ENCODE peak calls at places on chromosome 22, in nine cellular contexts. V is heart left ventricle; A is caudate nucleus; X is tibial nerve; U is adipocyte; C is uterus; E is C1 segment of cervical spinal cord; H is CD4-positive, alpha-beta T cell; Q is OCI-LY7. W is an unnamed sample.

GRCh38 chr22:46638601-46639431 is 18.6 kb downstream of the GRAMD4 start:
- DNase-seq in Q (no peak), X (no peak), V (peak; percentile 33), C (no peak), H (no peak), A (no peak), E (no peak), U (no peak), W (no peak)

GRCh38 chr22:26430600-26430999 is 1.5 kb downstream of the ASPHD2 start:
- DNase-seq in A (no peak), V (no peak), H (no peak), E (no peak), Q (no peak), U (no peak), C (no peak), X (no peak), W (no peak)

GRCh38 chr22:22928666-22929380 is 41.2 kb downstream of the IGLL5 start:
- DNase-seq in Q (peak; percentile 85), V (peak; percentile 63), X (no peak), A (no peak), U (peak; percentile 14), E (peak; percentile 7), C (no peak), H (peak; percentile 7), W (no peak)

GRCh38 chr22:44702479-44703219 is 645 bp downstream of the PRR5 start:
- DNase-seq in U (peak; percentile 85), C (no peak), V (no peak), H (peak; percentile 27), X (no peak), A (no peak), Q (no peak), E (no peak), W (peak; percentile 64)

GRCh38 chr22:19970479-19971275 is 29.1 kb upstream of the TXNRD2 start:
- DNase-seq in E (peak; percentile 44), C (peak; percentile 52), H (peak; percentile 76), X (peak; percentile 72), V (peak; percentile 89), Q (peak; percentile 68), U (peak; percentile 77), A (peak; percentile 48), W (peak; percentile 71)

GRCh38 chr22:33023119-33023827 is 34.9 kb downstream of the SYN3 start:
- DNase-seq in Q (no peak), V (no peak), X (no peak), E (no peak), A (no peak), H (no peak), C (no peak), U (no peak), W (no peak)

GRCh38 chr22:43345761-43346261 is 2.6 kb upstream of the SCUBE1 start:
- DNase-seq in H (no peak), U (no peak), E (no peak), C (no peak), A (no peak), X (no peak), Q (no peak), V (no peak), W (no peak)

GRCh38 chr22:29195964-29196666 is 9.6 kb upstream of the EMID1 start:
- DNase-seq in A (no peak), U (no peak), E (no peak), X (no peak), C (no peak), H (no peak), V (no peak), Q (no peak), W (no peak)

GRCh38 chr22:19886605-19887250 is 32.1 kb upstream of the GNB1L start:
- DNase-seq in H (no peak), C (peak; percentile 12), X (no peak), Q (peak; percentile 90), E (no peak), U (peak; percentile 47), V (peak; percentile 74), A (no peak), W (no peak)

GRCh38 chr22:42303304-42304020 is 33.0 kb upstream of the TCF20 start:
- DNase-seq in X (no peak), H (no peak), A (no peak), C (no peak), E (no peak), U (no peak), V (no peak), Q (no peak), W (no peak)

GRCh38 chr22:24768537-24769374 is 5.8 kb downstream of the PIWIL3 start:
- DNase-seq in C (peak; percentile 31), Q (peak; percentile 50), A (no peak), X (peak; percentile 76), U (peak; percentile 85), H (peak; percentile 16), E (no peak), V (no peak), W (peak; percentile 60)

W was measured in H9.